ENCODE peak calls at places on chromosomes 5 and 9, in six cellular contexts. One of them, this sample, is unnamed.

GRCh38 chr9:36091028-36091953 is 45.2 kb upstream of the GLIPR2 start:
- DNase-seq in pons: no peak
- DNase-seq in endodermal cell: no peak
- DNase-seq in stomach: peak
- DNase-seq in natural killer cell treated with Interleukin-12 subunit alpha and Interleukin-12 subunit beta and Interleukin-15 and Interleukin-18, amount 100 ng/mL, for 72 hours: no peak
- DNase-seq in activated CD4-positive, alpha-beta T cell treated with anti-CD3 and anti-CD28 coated beads, Interleukin-2, amount 50 U/mL, for 48 hours: no peak
- DNase-seq in this sample: peak

GRCh38 chr5:59272744-59273427 is 620.6 kb downstream of the PDE4D start:
- DNase-seq in natural killer cell treated with Interleukin-12 subunit alpha and Interleukin-12 subunit beta and Interleukin-15 and Interleukin-18, amount 100 ng/mL, for 72 hours: no peak
- DNase-seq in activated CD4-positive, alpha-beta T cell treated with anti-CD3 and anti-CD28 coated beads, Interleukin-2, amount 50 U/mL, for 48 hours: no peak
- DNase-seq in stomach: no peak
- DNase-seq in pons: no peak
- DNase-seq in endodermal cell: no peak
- DNase-seq in this sample: no peak

GRCh38 chr9:79799691-79800345 is 228.1 kb downstream of the TLE4 start:
- DNase-seq in pons: no peak
- DNase-seq in endodermal cell: no peak
- DNase-seq in natural killer cell treated with Interleukin-12 subunit alpha and Interleukin-12 subunit beta and Interleukin-15 and Interleukin-18, amount 100 ng/mL, for 72 hours: no peak
- DNase-seq in activated CD4-positive, alpha-beta T cell treated with anti-CD3 and anti-CD28 coated beads, Interleukin-2, amount 50 U/mL, for 48 hours: no peak
- DNase-seq in stomach: no peak
- DNase-seq in this sample: peak

GRCh38 chr5:16773990-16774389 is 157.2 kb upstream of the RETREG1 start:
- DNase-seq in endodermal cell: no peak
- DNase-seq in stomach: no peak
- DNase-seq in activated CD4-positive, alpha-beta T cell treated with anti-CD3 and anti-CD28 coated beads, Interleukin-2, amount 50 U/mL, for 48 hours: no peak
- DNase-seq in pons: no peak
- DNase-seq in natural killer cell treated with Interleukin-12 subunit alpha and Interleukin-12 subunit beta and Interleukin-15 and Interleukin-18, amount 100 ng/mL, for 72 hours: no peak
- DNase-seq in this sample: peak

GRCh38 chr5:163407034-163407652 is 30.3 kb upstream of the CCNG1 start:
- DNase-seq in activated CD4-positive, alpha-beta T cell treated with anti-CD3 and anti-CD28 coated beads, Interleukin-2, amount 50 U/mL, for 48 hours: no peak
- DNase-seq in endodermal cell: no peak
- DNase-seq in stomach: no peak
- DNase-seq in pons: no peak
- DNase-seq in natural killer cell treated with Interleukin-12 subunit alpha and Interleukin-12 subunit beta and Interleukin-15 and Interleukin-18, amount 100 ng/mL, for 72 hours: no peak
- DNase-seq in this sample: peak

GRCh38 chr5:36841657-36842056 is 34.9 kb upstream of the NIPBL start:
- DNase-seq in stomach: no peak
- DNase-seq in endodermal cell: no peak
- DNase-seq in pons: no peak
- DNase-seq in activated CD4-positive, alpha-beta T cell treated with anti-CD3 and anti-CD28 coated beads, Interleukin-2, amount 50 U/mL, for 48 hours: no peak
- DNase-seq in natural killer cell treated with Interleukin-12 subunit alpha and Interleukin-12 subunit beta and Interleukin-15 and Interleukin-18, amount 100 ng/mL, for 72 hours: no peak
- DNase-seq in this sample: no peak

GRCh38 chr5:157266286-157267007 is 524 bp downstream of the CYFIP2 start:
- DNase-seq in natural killer cell treated with Interleukin-12 subunit alpha and Interleukin-12 subunit beta and Interleukin-15 and Interleukin-18, amount 100 ng/mL, for 72 hours: peak
- DNase-seq in endodermal cell: peak
- DNase-seq in pons: no peak
- DNase-seq in activated CD4-positive, alpha-beta T cell treated with anti-CD3 and anti-CD28 coated beads, Interleukin-2, amount 50 U/mL, for 48 hours: peak
- DNase-seq in stomach: peak
- DNase-seq in this sample: no peak

GRCh38 chr5:1140188-1140817 is 28.4 kb upstream of the SLC12A7 start:
- DNase-seq in stomach: peak
- DNase-seq in pons: peak
- DNase-seq in natural killer cell treated with Interleukin-12 subunit alpha and Interleukin-12 subunit beta and Interleukin-15 and Interleukin-18, amount 100 ng/mL, for 72 hours: no peak
- DNase-seq in activated CD4-positive, alpha-beta T cell treated with anti-CD3 and anti-CD28 coated beads, Interleukin-2, amount 50 U/mL, for 48 hours: peak
- DNase-seq in endodermal cell: peak
- DNase-seq in this sample: peak

GRCh38 chr5:118679123-118679940 is 309.0 kb downstream of the DTWD2 start:
- DNase-seq in stomach: no peak
- DNase-seq in pons: no peak
- DNase-seq in endodermal cell: no peak
- DNase-seq in activated CD4-positive, alpha-beta T cell treated with anti-CD3 and anti-CD28 coated beads, Interleukin-2, amount 50 U/mL, for 48 hours: no peak
- DNase-seq in natural killer cell treated with Interleukin-12 subunit alpha and Interleukin-12 subunit beta and Interleukin-15 and Interleukin-18, amount 100 ng/mL, for 72 hours: no peak
- DNase-seq in this sample: no peak

GRCh38 chr9:101307524-101308213 is 77.1 kb downstream of the BAAT start:
- DNase-seq in pons: no peak
- DNase-seq in natural killer cell treated with Interleukin-12 subunit alpha and Interleukin-12 subunit beta and Interleukin-15 and Interleukin-18, amount 100 ng/mL, for 72 hours: no peak
- DNase-seq in endodermal cell: no peak
- DNase-seq in activated CD4-positive, alpha-beta T cell treated with anti-CD3 and anti-CD28 coated beads, Interleukin-2, amount 50 U/mL, for 48 hours: no peak
- DNase-seq in stomach: no peak
- DNase-seq in this sample: no peak

GRCh38 chr5:93572101-93572772 is 8.8 kb downstream of the NR2F1-AS1 start:
- DNase-seq in activated CD4-positive, alpha-beta T cell treated with anti-CD3 and anti-CD28 coated beads, Interleukin-2, amount 50 U/mL, for 48 hours: no peak
- DNase-seq in natural killer cell treated with Interleukin-12 subunit alpha and Interleukin-12 subunit beta and Interleukin-15 and Interleukin-18, amount 100 ng/mL, for 72 hours: no peak
- DNase-seq in stomach: no peak
- DNase-seq in pons: no peak
- DNase-seq in endodermal cell: peak
- DNase-seq in this sample: peak

GRCh38 chr5:174425964-174426290 is 298.5 kb upstream of the MSX2 start:
- DNase-seq in endodermal cell: peak
- DNase-seq in stomach: no peak
- DNase-seq in pons: no peak
- DNase-seq in natural killer cell treated with Interleukin-12 subunit alpha and Interleukin-12 subunit beta and Interleukin-15 and Interleukin-18, amount 100 ng/mL, for 72 hours: no peak
- DNase-seq in activated CD4-positive, alpha-beta T cell treated with anti-CD3 and anti-CD28 coated beads, Interleukin-2, amount 50 U/mL, for 48 hours: no peak
- DNase-seq in this sample: no peak

GRCh38 chr5:177600458-177601018 is 606 bp downstream of the B4GALT7 start:
- DNase-seq in stomach: no peak
- DNase-seq in natural killer cell treated with Interleukin-12 subunit alpha and Interleukin-12 subunit beta and Interleukin-15 and Interleukin-18, amount 100 ng/mL, for 72 hours: no peak
- DNase-seq in activated CD4-positive, alpha-beta T cell treated with anti-CD3 and anti-CD28 coated beads, Interleukin-2, amount 50 U/mL, for 48 hours: no peak
- DNase-seq in pons: peak
- DNase-seq in endodermal cell: no peak
- DNase-seq in this sample: peak

GRCh38 chr9:109026306-109026705 is 13.0 kb upstream of the CTNNAL1 start:
- DNase-seq in natural killer cell treated with Interleukin-12 subunit alpha and Interleukin-12 subunit beta and Interleukin-15 and Interleukin-18, amount 100 ng/mL, for 72 hours: no peak
- DNase-seq in endodermal cell: no peak
- DNase-seq in activated CD4-positive, alpha-beta T cell treated with anti-CD3 and anti-CD28 coated beads, Interleukin-2, amount 50 U/mL, for 48 hours: no peak
- DNase-seq in pons: no peak
- DNase-seq in stomach: no peak
- DNase-seq in this sample: no peak

This sample was measured in iris pigment epithelial cell.